ENCODE peak calls at places on chromosomes 12 and 14, in seven cellular contexts. I, F, G, Q, V, M and R are unnamed samples.

GRCh38 chr12:125454786-125455450 is 389.7 kb downstream of the AACS start:
- DNase-seq in V (no peak), M (no peak), I (no peak), Q (no peak), G (no peak), F (no peak), R (no peak)

GRCh38 chr14:94332587-94332986 is 9.5 kb upstream of the SERPINA6 start:
- DNase-seq in Q (no peak), G (no peak), I (no peak), M (no peak), F (no peak), V (no peak), R (no peak)

GRCh38 chr12:75825686-75826085 is 205.9 kb downstream of the PHLDA1 start:
- DNase-seq in M (peak; percentile 98), I (no peak), G (no peak), Q (no peak), V (no peak), F (no peak), R (no peak)

GRCh38 chr12:65596514-65597010 is 227.7 kb upstream of the HMGA2 start:
- DNase-seq in F (no peak), V (no peak), M (no peak), G (no peak), I (no peak), Q (no peak), R (no peak)

GRCh38 chr12:92408072-92408900 is 262.6 kb upstream of the BTG1 start:
- DNase-seq in F (no peak), M (peak; percentile 47), Q (peak; percentile 32), V (peak; percentile 37), I (peak; percentile 65), G (peak; percentile 64), R (peak; percentile 22)

GRCh38 chr14:99535448-99535847 is 54.2 kb downstream of the CCNK start:
- DNase-seq in M (no peak), G (no peak), I (no peak), F (no peak), V (no peak), Q (no peak), R (no peak)

GRCh38 chr14:74567219-74567618 is 44.8 kb downstream of the LTBP2 start:
- DNase-seq in F (no peak), V (no peak), I (no peak), M (no peak), G (no peak), Q (no peak), R (no peak)

GRCh38 chr14:72492196-72492595 is 401.7 kb downstream of the DPF3 start:
- DNase-seq in M (no peak), Q (no peak), V (no peak), F (no peak), G (no peak), I (no peak), R (no peak)

GRCh38 chr12:108815875-108816594 is 41.3 kb downstream of the SSH1 start:
- DNase-seq in V (no peak), G (no peak), Q (no peak), F (no peak), I (no peak), M (no peak), R (no peak)

GRCh38 chr12:56212360-56212759 is 9.4 kb downstream of the RNF41 start:
- DNase-seq in F (no peak), V (no peak), I (no peak), G (peak; percentile 58), M (no peak), Q (no peak), R (no peak)

GRCh38 chr12:62917066-62917465 is 17.9 kb downstream of the PPM1H start:
- DNase-seq in F (no peak), Q (no peak), I (no peak), M (no peak), G (no peak), V (no peak), R (no peak)

GRCh38 chr12:130925616-130926015 is 28.1 kb upstream of the ADGRD1 start:
- DNase-seq in F (no peak), M (no peak), Q (no peak), V (no peak), G (no peak), I (no peak), R (no peak)

GRCh38 chr14:74942164-74942563 is 13.2 kb downstream of the PGF start:
- DNase-seq in M (no peak), Q (no peak), I (no peak), F (no peak), G (no peak), V (no peak), R (no peak)

GRCh38 chr14:68124885-68125731 is 305.5 kb downstream of the RAD51B start:
- DNase-seq in Q (no peak), M (peak; percentile 96), V (no peak), G (peak; percentile 18), I (no peak), F (no peak), R (no peak)

GRCh38 chr14:100078216-100078780 is 13.1 kb downstream of the EVL start:
- DNase-seq in Q (no peak), V (no peak), G (no peak), M (no peak), I (no peak), F (no peak), R (no peak)

GRCh38 chr14:70018713-70019201 is 139.5 kb downstream of the SMOC1 start:
- DNase-seq in Q (no peak), I (no peak), F (no peak), V (peak; percentile 50), G (no peak), M (peak; percentile 9), R (no peak)

GRCh38 chr12:2912216-2912575 is 21.5 kb downstream of the TULP3 start:
- DNase-seq in G (no peak), V (no peak), Q (no peak), F (no peak), M (no peak), I (no peak), R (no peak)

GRCh38 chr14:79581912-79582576 is 629.3 kb downstream of the DIO2 start:
- DNase-seq in G (no peak), Q (no peak), V (no peak), F (no peak), M (peak; percentile 89), I (no peak), R (no peak)

GRCh38 chr14:50099335-50099734 is 17.0 kb downstream of the VCPKMT start:
- DNase-seq in G (no peak), F (no peak), V (no peak), M (peak; percentile 59), I (no peak), Q (no peak), R (no peak)

GRCh38 chr12:54068423-54069070 is 14.9 kb downstream of the HOXC4 start:
- DNase-seq in Q (no peak), F (no peak), M (peak; percentile 45), I (no peak), G (no peak), V (no peak), R (no peak)

GRCh38 chr14:59271734-59272133 is 83.3 kb downstream of the DAAM1 start:
- DNase-seq in F (no peak), M (no peak), V (no peak), Q (no peak), I (no peak), G (no peak), R (no peak)

GRCh38 chr12:98062464-98063245 is 452.7 kb upstream of the TMPO start:
- DNase-seq in G (no peak), M (no peak), I (no peak), V (no peak), F (no peak), Q (no peak), R (no peak)

GRCh38 chr12:85468356-85469157 is 188.5 kb downstream of the ALX1 start:
- DNase-seq in G (peak; percentile 5), F (no peak), I (peak; percentile 23), V (no peak), Q (no peak), M (peak; percentile 83), R (peak; percentile 48)

GRCh38 chr14:23286904-23287479 is 1.1 kb upstream of the HOMEZ start:
- DNase-seq in F (no peak), V (no peak), G (no peak), M (no peak), Q (no peak), I (no peak), R (no peak)

GRCh38 chr12:130992979-130993538 is 39.4 kb downstream of the ADGRD1 start:
- DNase-seq in G (no peak), V (no peak), F (no peak), M (no peak), Q (no peak), I (no peak), R (no peak)

GRCh38 chr14:60537663-60538062 is 28.7 kb downstream of the SIX6 start:
- DNase-seq in I (no peak), Q (no peak), M (no peak), G (no peak), F (no peak), V (no peak), R (no peak)

GRCh38 chr12:103560604-103561101 is 26.4 kb upstream of the STAB2 start:
- DNase-seq in M (peak; percentile 100), V (no peak), G (no peak), Q (no peak), F (no peak), I (no peak), R (no peak)

GRCh38 chr14:105690671-105691070 is 164.3 kb downstream of the TMEM121 start:
- DNase-seq in I (no peak), F (no peak), Q (no peak), G (no peak), M (no peak), V (no peak), R (no peak)

GRCh38 chr12:65699251-65699650 is 125.0 kb upstream of the HMGA2 start:
- DNase-seq in V (no peak), M (peak; percentile 43), G (no peak), F (no peak), I (no peak), Q (no peak), R (no peak)

GRCh38 chr12:65557425-65558167 is 266.7 kb upstream of the HMGA2 start:
- DNase-seq in F (no peak), I (no peak), G (no peak), M (no peak), V (no peak), Q (no peak), R (no peak)

GRCh38 chr14:99971929-99972747 is 93.1 kb upstream of the EVL start:
- DNase-seq in F (no peak), M (no peak), I (peak; percentile 20), Q (no peak), V (no peak), G (no peak), R (peak; percentile 41)

GRCh38 chr12:52284562-52285171 is 6.7 kb downstream of the KRT81 start:
- DNase-seq in Q (no peak), V (no peak), F (no peak), G (no peak), I (no peak), M (peak; percentile 58), R (no peak)

GRCh38 chr12:106106129-106106566 is 32.6 kb downstream of the NUAK1 start:
- DNase-seq in F (no peak), V (no peak), M (no peak), Q (no peak), I (no peak), G (no peak), R (no peak)

GRCh38 chr12:55706840-55707671 is 648 bp downstream of the ITGA7 start:
- DNase-seq in F (no peak), I (no peak), G (no peak), V (peak; percentile 62), Q (no peak), M (no peak), R (no peak)

GRCh38 chr12:113500662-113501435 is 29.2 kb upstream of the LHX5 start:
- DNase-seq in F (no peak), I (no peak), G (no peak), V (no peak), Q (no peak), M (no peak), R (no peak)

GRCh38 chr14:79467837-79468236 is 743.5 kb downstream of the DIO2 start:
- DNase-seq in F (no peak), Q (no peak), M (no peak), I (no peak), V (no peak), G (no peak), R (no peak)